ENCODE peak calls at places on chromosomes 6 and 20, in four cellular contexts. V is astrocyte of the cerebellum; J is CD4-positive, alpha-beta memory T cell; O is psoas muscle. W is an unnamed sample.
A peak's percentile ranks its signal among the peaks of the same experiment; 100 is the strongest.

GRCh38 chr6:44176935-44177509 is 18.4 kb downstream of the CAPN11 start:
- DNase-seq in V (no peak), J (no peak), O (no peak), W (no peak)

GRCh38 chr6:7166410-7167293 is 58.9 kb downstream of the RREB1 start:
- DNase-seq in V (no peak), J (no peak), O (no peak), W (no peak)

GRCh38 chr6:151576658-151577057 is 82.8 kb downstream of the CCDC170 start:
- DNase-seq in V (no peak), J (no peak), O (no peak), W (no peak)

GRCh38 chr6:69138173-69138572 is 503.1 kb downstream of the ADGRB3 start:
- DNase-seq in V (no peak), J (no peak), O (no peak), W (no peak)

GRCh38 chr6:3517350-3517749 is 60.5 kb upstream of the SLC22A23 start:
- DNase-seq in V (peak; percentile 69), J (no peak), O (no peak), W (peak; percentile 91)

GRCh38 chr6:71291991-71292390 is 3.4 kb downstream of the OGFRL1 start:
- DNase-seq in V (no peak), J (no peak), O (no peak), W (no peak)

GRCh38 chr6:11189865-11190624 is 42.4 kb downstream of the NEDD9 start:
- DNase-seq in V (no peak), J (no peak), O (no peak), W (no peak)

GRCh38 chr20:42484790-42485365 is 704.8 kb downstream of the PTPRT start:
- DNase-seq in V (no peak), J (no peak), O (no peak), W (no peak)

GRCh38 chr6:31497595-31498476 is at the start of gene MICB:
- DNase-seq in V (peak; percentile 24), J (peak; percentile 81), O (peak; percentile 77), W (peak; percentile 48)

GRCh38 chr6:31495580-31495979 is 2.4 kb upstream of the MICB start:
- DNase-seq in V (no peak), J (no peak), O (no peak), W (no peak)

GRCh38 chr6:31493875-31494694 is 3.9 kb upstream of the MICB start:
- DNase-seq in V (no peak), J (peak; percentile 56), O (peak; percentile 85), W (no peak)

DNA sequence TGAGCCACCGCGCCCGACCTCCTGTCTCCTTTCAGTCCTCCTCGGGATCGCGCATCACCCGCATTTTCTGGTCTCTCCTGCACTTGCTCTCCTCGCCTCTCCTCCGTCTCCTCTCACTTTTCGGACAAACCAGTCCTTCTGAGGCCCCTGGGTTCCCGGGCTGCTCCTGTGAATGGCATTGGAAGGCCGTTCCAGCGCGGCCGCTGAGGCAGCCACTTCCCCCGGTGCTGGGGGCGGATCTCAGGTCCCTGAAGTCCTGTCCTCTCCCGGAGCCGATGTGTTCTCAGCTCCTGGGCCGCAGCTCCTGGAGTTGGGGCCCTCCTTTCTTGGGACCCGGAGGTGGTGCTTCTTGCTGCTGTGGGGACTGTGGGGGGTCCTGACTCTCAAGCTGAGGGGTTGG is 803 bp downstream of the MICB start:
- DNase-seq in V (no peak), J (no peak), O (no peak), W (no peak)
- H3K4me3 ChIP-seq in V (peak overlapping the region; percentile 51), J (no peak overlapping the region), O (peak overlapping the region; percentile 67), W (peak overlapping the region; percentile 68)

DNA sequence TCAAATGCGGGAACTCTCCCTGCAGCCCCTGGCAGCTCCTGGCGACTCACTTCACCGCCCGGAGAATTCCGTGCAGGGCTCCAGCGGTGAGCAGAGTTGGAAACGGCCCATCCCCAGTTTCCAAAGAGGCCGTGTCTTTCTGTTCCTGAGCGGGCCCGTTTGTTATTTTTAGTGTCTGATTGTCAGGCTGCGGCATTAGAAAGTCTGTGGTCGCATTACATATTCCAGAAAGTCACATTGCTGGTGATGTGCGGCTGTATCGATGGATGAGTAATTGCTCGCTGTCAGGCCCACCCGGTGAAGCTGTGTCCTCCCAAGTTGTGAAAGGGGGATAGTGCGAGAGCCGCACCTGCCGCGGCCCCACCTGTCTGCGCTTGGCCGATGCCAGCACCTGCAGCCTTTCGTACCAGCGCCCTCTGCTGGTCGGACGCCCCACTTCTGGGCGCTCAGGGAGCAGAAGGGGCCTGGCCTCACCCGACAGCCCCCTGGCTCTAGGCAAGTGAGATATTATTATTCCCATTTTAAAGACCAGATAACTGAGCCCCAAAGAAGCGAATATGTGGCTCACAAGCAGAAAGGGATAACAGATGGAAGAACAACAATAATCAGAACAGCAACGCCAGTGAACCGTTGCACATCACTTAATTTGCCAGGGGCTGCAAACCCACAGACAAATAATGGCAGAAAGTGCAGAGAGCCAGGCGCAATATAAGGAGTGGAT is 244.9 kb downstream of the TSHZ2 start:
- DNase-seq in V (no peak), J (peak; percentile 65), O (peak; percentile 74), W (no peak)
- H3K4me3 ChIP-seq in V (no peak overlapping the region), J (peak overlapping the region; percentile 15), O (peak overlapping the region; percentile 12), W (no peak overlapping the region)

DNA sequence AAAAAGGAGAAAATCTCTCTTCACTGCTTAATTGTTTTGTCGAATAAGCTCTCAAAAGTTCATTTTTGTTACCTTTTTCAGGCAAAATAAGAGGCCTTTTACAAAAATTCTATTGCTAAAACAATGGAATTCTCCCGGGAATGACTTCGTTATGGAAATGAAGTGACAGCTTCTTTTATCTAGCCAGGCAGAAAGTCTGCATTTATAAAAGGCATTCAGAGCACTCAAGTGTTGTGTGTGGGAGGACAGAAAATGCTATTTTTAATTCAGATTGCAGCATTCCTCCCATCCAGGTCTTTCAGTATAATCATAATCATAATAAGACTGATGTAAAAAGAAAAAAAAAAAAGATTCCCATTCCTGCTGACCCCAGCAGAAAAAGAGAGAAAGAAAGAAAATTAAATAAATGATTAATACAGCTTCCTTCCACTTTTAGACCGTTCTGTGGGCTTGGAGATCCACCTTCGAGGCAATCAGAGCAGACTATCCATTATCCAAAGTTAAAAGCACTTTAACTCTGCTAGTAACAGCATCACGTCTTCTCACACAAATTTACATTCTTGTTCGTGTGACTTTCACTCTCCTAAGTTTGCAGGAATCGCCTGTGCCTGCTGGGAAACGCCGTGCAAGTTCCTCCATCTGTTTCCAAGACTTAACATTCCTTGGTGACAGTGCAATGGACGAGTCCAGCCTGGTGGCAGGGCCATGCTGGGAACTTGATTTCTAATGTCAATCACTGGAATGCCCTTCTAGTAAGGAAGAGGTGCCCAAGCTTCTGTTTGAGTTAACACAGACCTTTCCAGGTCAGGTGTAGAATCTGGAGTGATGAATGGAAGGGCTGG is 258.8 kb downstream of the GMPR start:
- DNase-seq in V (no peak), J (no peak), O (no peak), W (no peak)
- H3K4me3 ChIP-seq in V (no peak overlapping the region), J (no peak overlapping the region), O (no peak overlapping the region), W (no peak overlapping the region)

GRCh38 chr6:397604-398003 is 6.1 kb downstream of the IRF4 start:
- DNase-seq in V (no peak), J (no peak), O (no peak), W (no peak)

GRCh38 chr6:398558-399078 is 7.1 kb downstream of the IRF4 start:
- DNase-seq in V (no peak), J (no peak), O (no peak), W (no peak)

GRCh38 chr6:397056-397455 is 5.5 kb downstream of the IRF4 start:
- DNase-seq in V (no peak), J (no peak), O (no peak), W (no peak)

GRCh38 chr6:399785-400517 is 8.4 kb downstream of the IRF4 start:
- DNase-seq in V (no peak), J (peak; percentile 28), O (no peak), W (no peak)

GRCh38 chr6:398065-398464 is 6.5 kb downstream of the IRF4 start:
- DNase-seq in V (no peak), J (no peak), O (no peak), W (no peak)
- H3K4me3 ChIP-seq in V (no peak overlapping the region), J (no peak overlapping the region), O (no peak overlapping the region), W (no peak overlapping the region)

GRCh38 chr6:165663736-165664552 is 903 bp upstream of the PDE10A start:
- DNase-seq in V (no peak), J (no peak), O (no peak), W (no peak)
- H3K4me3 ChIP-seq in V (peak overlapping the region; percentile 61), J (no peak overlapping the region), O (peak overlapping the region; percentile 71), W (peak overlapping the region; percentile 60)

GRCh38 chr20:56925696-56926101 is 296.6 kb downstream of the TFAP2C start:
- DNase-seq in V (no peak), J (no peak), O (no peak), W (no peak)
- H3K4me3 ChIP-seq in V (peak overlapping the region; percentile 4), J (no peak overlapping the region), O (peak overlapping the region; percentile 22), W (no peak overlapping the region)